ENCODE peak calls at places on chromosomes 16 and 17, in ten cellular contexts. G is SJSA1; Q is CD4-positive, alpha-beta memory T cell; C is ovary; K is GM23248; O is kidney; U is CD4-positive, alpha-beta T cell; P is heart left ventricle; J is hepatocyte; R is heart right ventricle. F is an unnamed sample.

GRCh38 chr16:74305978-74306784 is 9.6 kb downstream of the PSMD7 start:
- DNase-seq in J (no peak), K (no peak), U (no peak), G (no peak), P (no peak), R (no peak), Q (no peak), C (no peak), O (no peak), F (no peak)

GRCh38 chr16:89958068-89958467 is 9.5 kb downstream of the DEF8 start:
- DNase-seq in R (peak; percentile 20), G (peak; percentile 61), P (peak; percentile 57), C (no peak), O (no peak), U (no peak), K (peak; percentile 15), Q (no peak), J (no peak), F (no peak)

GRCh38 chr17:29148257-29148789 is 31.9 kb downstream of the MYO18A start:
- DNase-seq in P (no peak), J (no peak), R (no peak), U (no peak), Q (no peak), O (peak; percentile 45), G (no peak), C (no peak), K (no peak), F (no peak)

GRCh38 chr17:80262291-80262690 is 1.6 kb downstream of the RNF213 start:
- DNase-seq in K (peak; percentile 36), U (no peak), P (no peak), O (no peak), Q (no peak), C (no peak), J (no peak), G (no peak), R (no peak), F (no peak)

GRCh38 chr17:80618304-80618703 is 73.7 kb downstream of the RPTOR start:
- DNase-seq in U (no peak), K (no peak), P (no peak), C (no peak), G (no peak), R (no peak), Q (no peak), O (no peak), J (no peak), F (no peak)

GRCh38 chr17:44345497-44346026 is 460 bp downstream of the GRN start:
- DNase-seq in Q (peak; percentile 37), C (peak; percentile 53), K (peak; percentile 73), J (peak; percentile 75), P (no peak), R (peak; percentile 68), G (peak; percentile 84), O (peak; percentile 77), U (peak; percentile 31), F (no peak)

GRCh38 chr16:81210807-81211206 is 27.7 kb upstream of the BCO1 start:
- DNase-seq in J (no peak), P (no peak), O (no peak), C (no peak), R (no peak), Q (no peak), G (no peak), K (no peak), U (no peak), F (no peak)

GRCh38 chr16:27286446-27286845 is 17.9 kb upstream of the NSMCE1 start:
- DNase-seq in R (peak; percentile 53), K (peak; percentile 93), Q (no peak), G (peak; percentile 79), J (no peak), O (no peak), P (peak; percentile 57), U (no peak), C (no peak), F (no peak)

DNA sequence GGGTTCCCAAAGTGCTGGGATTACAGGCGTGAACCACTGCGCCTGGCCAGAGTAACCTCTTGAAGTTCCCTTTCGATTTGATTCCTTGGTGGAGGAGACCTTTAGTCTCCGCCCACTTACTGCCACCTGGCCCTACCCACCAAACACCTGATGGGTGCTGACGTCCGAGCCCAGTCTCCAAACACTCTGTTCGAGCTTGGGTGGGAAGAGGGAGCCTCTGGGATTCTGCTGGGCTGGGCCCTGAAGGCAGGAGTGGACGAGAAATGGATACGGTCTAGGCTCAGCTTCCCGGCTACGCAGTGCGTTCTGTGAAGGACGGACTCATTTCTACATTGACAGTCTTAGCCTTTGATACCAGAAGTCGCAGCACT is 870 bp upstream of the ITGA3 start:
- DNase-seq in Q (peak; percentile 15), P (no peak), U (no peak), R (no peak), K (peak; percentile 53), C (peak; percentile 46), J (peak; percentile 84), G (no peak), O (peak; percentile 92), F (no peak)
- H3K27ac ChIP-seq in Q (peak overlapping the region; percentile 60), P (peak overlapping the region; percentile 94), U (peak overlapping the region; percentile 21), R (peak overlapping the region; percentile 97), K (peak overlapping the region; percentile 97), C (peak overlapping the region; percentile 93), J (peak overlapping the region; percentile 95), G (peak overlapping the region; percentile 59), O (peak overlapping the region; percentile 94), F (peak overlapping the region; percentile 27)

GRCh38 chr17:21200590-21201301 is 13.2 kb downstream of the TMEM11 start:
- DNase-seq in U (no peak), Q (no peak), K (peak; percentile 13), G (no peak), R (no peak), J (no peak), C (no peak), P (no peak), O (no peak), F (no peak)

GRCh38 chr17:21199856-21200255 is 14.1 kb downstream of the TMEM11 start:
- DNase-seq in R (no peak), C (no peak), O (no peak), G (no peak), Q (no peak), U (no peak), K (no peak), J (no peak), P (no peak), F (no peak)

GRCh38 chr17:21201874-21202273 is 12.1 kb downstream of the TMEM11 start:
- DNase-seq in G (no peak), R (no peak), K (no peak), P (no peak), Q (no peak), C (no peak), J (no peak), U (no peak), O (no peak), F (no peak)

GRCh38 chr17:21202512-21202911 is 11.4 kb downstream of the TMEM11 start:
- DNase-seq in Q (no peak), C (no peak), G (no peak), R (no peak), P (no peak), O (no peak), U (no peak), K (no peak), J (no peak), F (no peak)

DNA sequence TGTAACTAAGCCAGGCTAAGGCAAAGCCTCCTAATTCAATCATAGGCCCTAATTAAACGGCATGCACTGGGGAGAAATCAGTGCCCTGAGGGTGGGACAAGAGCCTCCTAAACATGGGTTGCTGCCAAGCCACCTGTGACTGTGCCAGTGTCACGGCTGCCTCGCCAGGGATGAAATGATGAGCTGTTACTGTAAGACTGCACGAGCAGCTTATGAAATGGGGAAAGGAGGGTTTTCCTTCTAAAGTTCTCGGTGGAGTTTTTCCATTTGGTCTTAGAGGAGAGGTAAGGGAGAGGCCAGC is 12.7 kb downstream of the TMEM11 start:
- DNase-seq in C (no peak), P (no peak), U (no peak), K (peak; percentile 71), Q (no peak), J (no peak), O (no peak), R (no peak), G (no peak), F (no peak)
- H3K27ac ChIP-seq in C (no peak overlapping the region), P (no peak overlapping the region), U (no peak overlapping the region), K (peak overlapping the region; percentile 33), Q (no peak overlapping the region), J (no peak overlapping the region), O (no peak overlapping the region), R (peak overlapping the region; percentile 17), G (no peak overlapping the region), F (no peak overlapping the region)

GRCh38 chr17:1201132-1201702 is 21.4 kb upstream of the ABR start:
- DNase-seq in G (no peak), O (no peak), P (no peak), U (peak; percentile 16), J (no peak), C (no peak), K (no peak), Q (peak; percentile 57), R (no peak), F (no peak)

GRCh38 chr17:1200440-1200839 is 20.7 kb upstream of the ABR start:
- DNase-seq in R (no peak), P (no peak), G (no peak), Q (no peak), U (no peak), O (no peak), K (no peak), J (no peak), C (no peak), F (no peak)

GRCh38 chr17:1197379-1197778 is 17.6 kb upstream of the ABR start:
- DNase-seq in Q (no peak), G (no peak), U (no peak), O (peak; percentile 73), K (peak; percentile 65), R (no peak), J (peak; percentile 59), P (no peak), C (no peak), F (no peak)

GRCh38 chr17:1196946-1197345 is 17.2 kb upstream of the ABR start:
- DNase-seq in R (no peak), Q (no peak), K (no peak), P (no peak), O (no peak), J (no peak), U (no peak), G (no peak), C (no peak), F (no peak)

GRCh38 chr17:1197781-1198490 is 18.2 kb upstream of the ABR start:
- DNase-seq in O (peak; percentile 93), J (peak; percentile 50), Q (peak; percentile 73), K (peak; percentile 13), C (peak; percentile 91), G (no peak), U (peak; percentile 49), P (peak; percentile 68), R (peak; percentile 81), F (peak; percentile 27)
- H3K27ac ChIP-seq in O (peak overlapping the region; percentile 69), J (peak overlapping the region; percentile 87), Q (no peak overlapping the region), K (no peak overlapping the region), C (peak overlapping the region; percentile 70), G (no peak overlapping the region), U (peak overlapping the region; percentile 4), P (peak overlapping the region; percentile 47), R (peak overlapping the region; percentile 41), F (peak overlapping the region; percentile 16)

DNA sequence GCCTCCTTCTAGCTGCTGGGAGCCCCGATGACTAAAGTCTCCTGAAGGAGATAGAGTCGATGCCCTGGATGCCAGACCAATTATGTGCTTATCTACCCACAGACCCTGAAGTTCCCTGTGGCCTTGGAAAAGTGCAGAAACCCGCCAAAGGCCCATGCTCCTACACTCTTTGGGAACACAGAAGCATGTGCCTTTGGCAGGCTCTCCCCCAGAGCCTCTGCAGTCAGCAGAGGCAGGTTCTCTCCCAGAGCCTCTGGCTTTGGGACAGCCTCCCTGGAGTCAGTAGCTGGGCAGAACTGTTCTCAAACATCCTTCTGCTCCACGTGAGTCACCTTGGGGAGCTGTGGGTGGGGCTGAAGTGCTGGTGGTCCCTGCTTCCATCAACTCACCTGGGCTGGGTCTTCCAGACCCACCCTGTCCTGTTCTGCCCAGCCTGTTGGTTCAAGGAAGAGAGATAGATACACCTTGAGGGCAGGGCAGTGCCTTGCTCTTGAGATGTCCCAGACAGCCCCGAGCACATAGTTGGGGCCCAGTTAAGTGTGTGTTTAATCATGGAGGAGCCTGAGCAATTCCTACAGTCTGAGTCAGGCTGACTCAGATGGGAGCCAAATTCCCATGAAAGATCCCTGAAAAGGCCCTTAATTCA is 3.2 kb upstream of the CDK5RAP3 start:
- DNase-seq in G (peak; percentile 78), K (peak; percentile 92), Q (no peak), U (no peak), J (peak; percentile 54), O (no peak), C (peak; percentile 53), P (no peak), R (no peak), F (no peak)
- H3K27ac ChIP-seq in G (peak overlapping the region; percentile 73), K (peak overlapping the region; percentile 90), Q (no peak overlapping the region), U (no peak overlapping the region), J (peak overlapping the region; percentile 86), O (no peak overlapping the region), C (peak overlapping the region; percentile 60), P (no peak overlapping the region), R (no peak overlapping the region), F (no peak overlapping the region)